ENCODE peak calls at places on chromosome 15, in six cellular contexts. F is uterus; X is dorsolateral prefrontal cortex; H is AG09319; S is CD4-positive, alpha-beta T cell; I is mesothelial cell of epicardium. V is an unnamed sample.

GRCh38 chr15:87973456-87974215 is 282.9 kb downstream of the NTRK3 start:
- DNase-seq in F (no peak), X (no peak), H (no peak), S (no peak), I (no peak), V (no peak)

GRCh38 chr15:51368751-51369450 is 27.4 kb downstream of the GLDN start:
- DNase-seq in F (no peak), X (no peak), H (peak; percentile 63), S (no peak), I (no peak), V (no peak)

GRCh38 chr15:51266548-51266947 is 71.8 kb downstream of the CYP19A1 start:
- DNase-seq in F (no peak), X (no peak), H (no peak), S (no peak), I (no peak), V (no peak)

GRCh38 chr15:42213481-42213880 is 5.4 kb upstream of the VPS39 start:
- DNase-seq in F (no peak), X (no peak), H (no peak), S (no peak), I (no peak), V (no peak)

GRCh38 chr15:100218411-100218810 is 123.4 kb downstream of the ADAMTS17 start:
- DNase-seq in F (no peak), X (no peak), H (no peak), S (no peak), I (no peak), V (no peak)

GRCh38 chr15:56832125-56832524 is 86.3 kb upstream of the TCF12 start:
- DNase-seq in F (peak; percentile 49), X (peak; percentile 58), H (no peak), S (no peak), I (no peak), V (no peak)

GRCh38 chr15:75082689-75083088 is 59.3 kb downstream of the PPCDC start:
- DNase-seq in F (no peak), X (no peak), H (no peak), S (no peak), I (no peak), V (no peak)

GRCh38 chr15:64683378-64683777 is 92.0 kb downstream of the RBPMS2 start:
- DNase-seq in F (no peak), X (no peak), H (no peak), S (no peak), I (no peak), V (no peak)

GRCh38 chr15:48389701-48390143 is 58.5 kb downstream of the DUT start:
- DNase-seq in F (peak; percentile 49), X (no peak), H (no peak), S (no peak), I (no peak), V (no peak)

GRCh38 chr15:81274932-81275341 is 49.0 kb downstream of the STARD5 start:
- DNase-seq in F (peak; percentile 83), X (peak; percentile 61), H (peak; percentile 63), S (peak; percentile 62), I (peak; percentile 61), V (peak; percentile 83)

GRCh38 chr15:98403569-98403968 is 244.8 kb upstream of the IGF1R start:
- DNase-seq in F (no peak), X (no peak), H (no peak), S (no peak), I (no peak), V (no peak)

GRCh38 chr15:45674646-45675045 is 39.8 kb downstream of the SQOR start:
- DNase-seq in F (no peak), X (no peak), H (no peak), S (no peak), I (no peak), V (no peak)

GRCh38 chr15:89770041-89770440 is 6.1 kb upstream of the MESP2 start:
- DNase-seq in F (no peak), X (no peak), H (no peak), S (no peak), I (no peak), V (no peak)

GRCh38 chr15:48358681-48359152 is 27.5 kb downstream of the DUT start:
- DNase-seq in F (no peak), X (no peak), H (no peak), S (no peak), I (no peak), V (no peak)

GRCh38 chr15:89370120-89371077 is 35.8 kb upstream of the POLG start:
- DNase-seq in F (no peak), X (no peak), H (no peak), S (no peak), I (no peak), V (no peak)

GRCh38 chr15:98126326-98127090 is 166.0 kb downstream of the ARRDC4 start:
- DNase-seq in F (no peak), X (no peak), H (no peak), S (no peak), I (no peak), V (no peak)

GRCh38 chr15:75918135-75918534 is 14.5 kb downstream of the FBXO22 start:
- DNase-seq in F (no peak), X (no peak), H (no peak), S (no peak), I (no peak), V (no peak)

GRCh38 chr15:99437315-99438221 is 128.2 kb upstream of the MEF2A start:
- DNase-seq in F (no peak), X (no peak), H (no peak), S (no peak), I (no peak), V (no peak)

DNA sequence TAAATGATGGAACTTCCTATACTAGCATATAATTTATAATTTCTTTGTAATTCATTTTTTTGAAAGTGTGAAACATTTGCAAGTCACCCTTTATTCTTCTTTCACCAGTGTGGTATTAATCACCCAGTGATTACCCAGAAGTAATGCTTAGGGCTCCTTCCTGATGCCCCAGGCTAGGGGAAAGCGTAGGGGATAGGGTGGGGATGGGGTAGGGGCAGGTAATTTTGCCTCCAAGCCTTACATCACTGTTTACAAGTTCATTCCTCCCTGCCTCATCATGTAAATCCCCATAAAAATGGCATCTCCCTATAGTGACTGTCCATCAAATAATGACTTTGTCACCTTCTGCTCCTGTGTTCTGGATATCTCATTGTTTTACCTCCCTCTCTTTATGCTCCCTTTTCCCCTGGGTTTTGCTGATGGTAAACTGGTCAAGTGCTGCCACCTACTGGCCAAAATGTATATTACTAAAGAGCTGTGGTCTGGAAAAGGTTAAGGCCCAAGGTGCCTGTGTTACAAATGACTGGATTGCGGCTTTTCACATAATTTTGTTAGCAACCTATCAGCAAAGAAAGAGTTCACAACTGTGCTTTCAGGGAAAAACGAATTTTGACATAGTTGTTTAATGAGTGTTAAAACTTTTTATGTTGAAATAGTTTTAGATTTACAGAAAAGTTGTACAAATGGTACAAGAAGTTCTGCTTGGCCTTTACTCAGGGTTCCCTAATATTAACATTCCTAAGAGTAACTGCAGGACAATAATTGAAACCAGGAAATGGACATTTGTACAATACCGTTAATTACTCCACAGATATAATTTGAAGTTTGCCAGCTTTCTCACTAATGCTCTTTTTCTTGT is 54.7 kb downstream of the ONECUT1 start:
- DNase-seq in F (peak; percentile 68), X (no peak), H (peak; percentile 30), S (peak; percentile 53), I (no peak), V (peak; percentile 86)
- TF ChIP-seq CTCF in F (peak; percentile 86), X (peak; percentile 87), H (peak; percentile 59), S (peak; percentile 89), I (peak; percentile 97), V (peak; percentile 91)

DNA sequence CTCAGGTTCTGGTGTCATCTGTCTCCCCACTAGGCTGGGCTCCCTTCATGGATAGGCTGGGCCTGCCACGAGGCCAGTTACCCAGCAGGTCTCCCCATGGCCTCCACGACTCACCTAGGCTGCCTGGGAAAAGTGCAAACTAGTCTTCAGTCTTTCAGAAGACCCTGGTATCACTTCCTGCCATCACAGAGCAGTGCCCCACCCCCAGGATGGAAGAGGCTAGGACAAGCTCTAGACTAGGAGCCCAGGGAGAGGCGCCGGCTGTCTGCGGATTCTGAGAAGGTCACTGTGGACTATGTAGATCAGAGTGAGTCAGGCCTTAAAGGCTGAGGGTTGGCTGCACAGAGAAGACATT is 63.7 kb downstream of the CORO2B start:
- DNase-seq in F (no peak), X (no peak), H (no peak), S (no peak), I (no peak), V (no peak)
- TF ChIP-seq CTCF in F (no peak), X (no peak), H (no peak), S (no peak), I (no peak), V (no peak)

DNA sequence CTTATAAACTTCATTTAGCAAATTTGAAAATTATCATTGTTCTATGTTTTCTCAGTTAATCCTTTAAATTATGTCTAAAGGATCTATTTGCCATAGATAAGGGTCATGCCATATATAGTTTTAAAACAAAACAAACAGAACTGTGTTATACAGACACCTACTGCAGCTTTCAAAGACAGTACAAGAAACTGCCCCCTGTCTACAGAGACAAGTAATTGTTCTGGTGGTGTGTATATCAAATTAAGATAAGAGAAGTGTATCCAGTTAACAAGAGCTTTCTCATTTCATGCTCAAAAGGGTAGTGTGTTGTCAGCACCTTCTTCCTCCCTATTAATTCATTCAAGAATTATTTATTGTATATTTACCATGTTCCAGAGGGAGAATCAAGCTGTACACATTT is 201.2 kb downstream of the FMN1 start:
- DNase-seq in F (no peak), X (no peak), H (no peak), S (no peak), I (no peak), V (no peak)
- TF ChIP-seq CTCF in F (no peak), X (peak; percentile 50), H (peak; percentile 36), S (no peak), I (no peak), V (peak; percentile 40)

DNA sequence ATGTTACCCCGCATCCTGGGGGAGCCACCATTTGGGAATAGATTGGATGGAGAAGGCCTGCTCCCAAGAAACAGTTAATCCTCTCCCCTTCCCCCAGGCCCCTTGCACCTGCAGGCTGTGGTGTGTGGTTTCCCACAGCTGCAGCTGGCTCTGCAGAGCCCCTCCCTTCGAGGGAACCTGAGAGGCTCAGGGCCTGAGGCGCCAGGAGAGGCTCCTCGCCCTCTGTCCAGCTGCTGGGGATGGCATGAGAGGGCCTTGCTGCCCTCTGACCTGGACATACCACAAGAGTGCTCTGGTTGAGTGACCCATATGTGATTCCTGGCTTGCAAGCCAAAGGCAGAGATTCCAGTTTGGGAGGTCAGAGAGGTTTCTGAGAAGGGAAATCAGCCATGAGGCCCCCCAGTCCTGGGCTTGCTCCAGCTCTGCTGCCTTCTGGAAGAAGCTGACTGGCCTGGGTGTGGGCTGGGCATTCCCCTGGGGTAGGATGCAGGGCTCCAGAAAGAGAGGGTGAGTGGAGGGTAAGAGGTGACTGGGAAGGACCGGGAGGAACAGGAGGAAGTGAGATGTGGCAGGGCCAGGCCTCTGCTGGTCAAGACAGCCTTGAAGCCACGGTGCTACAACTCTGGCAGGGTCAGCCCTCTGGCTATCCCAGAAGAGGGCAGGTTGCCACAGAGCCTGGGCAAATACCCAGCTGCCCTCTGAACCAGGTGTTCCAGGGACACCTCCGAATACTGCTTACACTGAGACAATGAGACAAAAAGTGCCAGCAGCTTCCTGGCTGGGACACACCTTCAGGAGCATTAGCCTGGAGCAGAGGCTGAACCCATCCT is 16.0 kb upstream of the SRP14 start:
- DNase-seq in F (no peak), X (no peak), H (peak; percentile 51), S (no peak), I (no peak), V (no peak)
- TF ChIP-seq CTCF in F (no peak), X (no peak), H (no peak), S (no peak), I (no peak), V (no peak)